ENCODE peak calls at places on chromosomes 4 and X, in nine cellular contexts. One of them, this sample, is unnamed.

GRCh38 chr4:113760852-113761681 is 471 bp downstream of the CAMK2D start:
- DNase-seq in colonic mucosa: peak
- DNase-seq in PC-3: peak
- DNase-seq in IMR-90: peak
- DNase-seq in neuronal stem cell: peak
- DNase-seq in fibroblast of lung: peak
- DNase-seq in HCT116: no peak
- DNase-seq in H9: peak
- DNase-seq in neural progenitor cell: peak
- DNase-seq in this sample: peak

GRCh38 chrX:144040793-144041192 is 156.9 kb downstream of the UBE2NL start:
- DNase-seq in H9: no peak
- DNase-seq in PC-3: no peak
- DNase-seq in fibroblast of lung: no peak
- DNase-seq in neuronal stem cell: no peak
- DNase-seq in colonic mucosa: no peak
- DNase-seq in IMR-90: no peak
- DNase-seq in HCT116: no peak
- DNase-seq in neural progenitor cell: no peak
- DNase-seq in this sample: no peak

GRCh38 chr4:152935138-152935537 is 985 bp upstream of the FHDC1 start:
- DNase-seq in H9: peak
- DNase-seq in PC-3: peak
- DNase-seq in HCT116: peak
- DNase-seq in fibroblast of lung: no peak
- DNase-seq in neural progenitor cell: peak
- DNase-seq in IMR-90: no peak
- DNase-seq in colonic mucosa: peak
- DNase-seq in neuronal stem cell: peak
- DNase-seq in this sample: no peak

GRCh38 chrX:47285762-47286320 is 53.0 kb downstream of the USP11 start:
- DNase-seq in neuronal stem cell: no peak
- DNase-seq in H9: no peak
- DNase-seq in neural progenitor cell: no peak
- DNase-seq in fibroblast of lung: peak
- DNase-seq in IMR-90: peak
- DNase-seq in PC-3: no peak
- DNase-seq in HCT116: no peak
- DNase-seq in colonic mucosa: no peak
- DNase-seq in this sample: peak

GRCh38 chr4:37795796-37796195 is 30.7 kb upstream of the PGM2 start:
- DNase-seq in PC-3: no peak
- DNase-seq in fibroblast of lung: no peak
- DNase-seq in H9: no peak
- DNase-seq in neural progenitor cell: no peak
- DNase-seq in IMR-90: no peak
- DNase-seq in HCT116: no peak
- DNase-seq in colonic mucosa: no peak
- DNase-seq in neuronal stem cell: no peak
- DNase-seq in this sample: no peak

GRCh38 chr4:40722576-40723161 is 27.1 kb upstream of the NSUN7 start:
- DNase-seq in H9: no peak
- DNase-seq in IMR-90: no peak
- DNase-seq in HCT116: no peak
- DNase-seq in PC-3: no peak
- DNase-seq in neuronal stem cell: no peak
- DNase-seq in neural progenitor cell: no peak
- DNase-seq in colonic mucosa: peak
- DNase-seq in fibroblast of lung: no peak
- DNase-seq in this sample: no peak

GRCh38 chr4:68907230-68907629 is 44.4 kb downstream of the UGT2A3 start:
- DNase-seq in colonic mucosa: no peak
- DNase-seq in fibroblast of lung: peak
- DNase-seq in neuronal stem cell: no peak
- DNase-seq in neural progenitor cell: no peak
- DNase-seq in IMR-90: no peak
- DNase-seq in HCT116: no peak
- DNase-seq in H9: no peak
- DNase-seq in PC-3: no peak
- DNase-seq in this sample: no peak

GRCh38 chr4:148112231-148112982 is 329.8 kb downstream of the NR3C2 start:
- DNase-seq in H9: no peak
- DNase-seq in HCT116: no peak
- DNase-seq in neuronal stem cell: no peak
- DNase-seq in IMR-90: peak
- DNase-seq in PC-3: no peak
- DNase-seq in neural progenitor cell: no peak
- DNase-seq in colonic mucosa: no peak
- DNase-seq in fibroblast of lung: peak
- DNase-seq in this sample: peak

GRCh38 chrX:5086388-5086787 is 1142.3 kb downstream of the NLGN4X start:
- DNase-seq in neural progenitor cell: no peak
- DNase-seq in colonic mucosa: no peak
- DNase-seq in neuronal stem cell: no peak
- DNase-seq in H9: no peak
- DNase-seq in fibroblast of lung: peak
- DNase-seq in PC-3: peak
- DNase-seq in HCT116: no peak
- DNase-seq in IMR-90: no peak
- DNase-seq in this sample: no peak

GRCh38 chr4:163875327-163875726 is 380.8 kb downstream of the TMA16 start:
- DNase-seq in IMR-90: no peak
- DNase-seq in fibroblast of lung: no peak
- DNase-seq in neural progenitor cell: no peak
- DNase-seq in neuronal stem cell: no peak
- DNase-seq in HCT116: no peak
- DNase-seq in H9: no peak
- DNase-seq in PC-3: no peak
- DNase-seq in colonic mucosa: no peak
- DNase-seq in this sample: no peak

GRCh38 chr4:24991015-24991414 is 39.7 kb downstream of the LGI2 start:
- DNase-seq in fibroblast of lung: peak
- DNase-seq in HCT116: no peak
- DNase-seq in H9: no peak
- DNase-seq in IMR-90: peak
- DNase-seq in neural progenitor cell: no peak
- DNase-seq in PC-3: peak
- DNase-seq in colonic mucosa: no peak
- DNase-seq in neuronal stem cell: no peak
- DNase-seq in this sample: peak

GRCh38 chr4:83484500-83485431 is at the start of gene ABRAXAS1:
- DNase-seq in neural progenitor cell: peak
- DNase-seq in neuronal stem cell: peak
- DNase-seq in colonic mucosa: peak
- DNase-seq in IMR-90: peak
- DNase-seq in fibroblast of lung: peak
- DNase-seq in H9: peak
- DNase-seq in HCT116: peak
- DNase-seq in PC-3: peak
- DNase-seq in this sample: peak

GRCh38 chr4:54439831-54440243 is 210.7 kb downstream of the PDGFRA start:
- DNase-seq in neural progenitor cell: peak
- DNase-seq in HCT116: no peak
- DNase-seq in neuronal stem cell: peak
- DNase-seq in H9: no peak
- DNase-seq in colonic mucosa: peak
- DNase-seq in fibroblast of lung: peak
- DNase-seq in PC-3: peak
- DNase-seq in IMR-90: peak
- DNase-seq in this sample: peak

GRCh38 chr4:76723916-76724315 is 174.0 kb downstream of the SOWAHB start:
- DNase-seq in H9: no peak
- DNase-seq in IMR-90: peak
- DNase-seq in HCT116: peak
- DNase-seq in fibroblast of lung: peak
- DNase-seq in neural progenitor cell: peak
- DNase-seq in colonic mucosa: no peak
- DNase-seq in PC-3: peak
- DNase-seq in neuronal stem cell: peak
- DNase-seq in this sample: peak
- H3K9ac ChIP-seq in H9: no peak
- H3K9ac ChIP-seq in IMR-90: no peak
- H3K9ac ChIP-seq in HCT116: peak
- H3K9ac ChIP-seq in fibroblast of lung: no peak
- H3K9ac ChIP-seq in neural progenitor cell: no peak
- H3K9ac ChIP-seq in colonic mucosa: no peak
- H3K9ac ChIP-seq in PC-3: no peak
- H3K9ac ChIP-seq in neuronal stem cell: no peak
- H3K9ac ChIP-seq in this sample: peak

GRCh38 chr4:107094332-107094731 is 58.2 kb upstream of the DKK2 start:
- DNase-seq in HCT116: peak
- DNase-seq in H9: peak
- DNase-seq in IMR-90: peak
- DNase-seq in PC-3: peak
- DNase-seq in neuronal stem cell: no peak
- DNase-seq in neural progenitor cell: no peak
- DNase-seq in colonic mucosa: no peak
- DNase-seq in fibroblast of lung: peak
- DNase-seq in this sample: peak

GRCh38 chr4:107094976-107095375 is 58.9 kb upstream of the DKK2 start:
- DNase-seq in PC-3: no peak
- DNase-seq in H9: no peak
- DNase-seq in fibroblast of lung: no peak
- DNase-seq in neuronal stem cell: no peak
- DNase-seq in colonic mucosa: no peak
- DNase-seq in IMR-90: no peak
- DNase-seq in HCT116: no peak
- DNase-seq in neural progenitor cell: no peak
- DNase-seq in this sample: no peak

GRCh38 chr4:107098403-107098802 is 62.3 kb upstream of the DKK2 start:
- DNase-seq in PC-3: no peak
- DNase-seq in H9: peak
- DNase-seq in neuronal stem cell: no peak
- DNase-seq in HCT116: no peak
- DNase-seq in neural progenitor cell: peak
- DNase-seq in IMR-90: no peak
- DNase-seq in colonic mucosa: no peak
- DNase-seq in fibroblast of lung: no peak
- DNase-seq in this sample: no peak
- H3K9ac ChIP-seq in PC-3: no peak
- H3K9ac ChIP-seq in H9: no peak
- H3K9ac ChIP-seq in neuronal stem cell: peak
- H3K9ac ChIP-seq in HCT116: no peak
- H3K9ac ChIP-seq in neural progenitor cell: no peak
- H3K9ac ChIP-seq in IMR-90: no peak
- H3K9ac ChIP-seq in colonic mucosa: no peak
- H3K9ac ChIP-seq in fibroblast of lung: no peak
- H3K9ac ChIP-seq in this sample: no peak

DNA sequence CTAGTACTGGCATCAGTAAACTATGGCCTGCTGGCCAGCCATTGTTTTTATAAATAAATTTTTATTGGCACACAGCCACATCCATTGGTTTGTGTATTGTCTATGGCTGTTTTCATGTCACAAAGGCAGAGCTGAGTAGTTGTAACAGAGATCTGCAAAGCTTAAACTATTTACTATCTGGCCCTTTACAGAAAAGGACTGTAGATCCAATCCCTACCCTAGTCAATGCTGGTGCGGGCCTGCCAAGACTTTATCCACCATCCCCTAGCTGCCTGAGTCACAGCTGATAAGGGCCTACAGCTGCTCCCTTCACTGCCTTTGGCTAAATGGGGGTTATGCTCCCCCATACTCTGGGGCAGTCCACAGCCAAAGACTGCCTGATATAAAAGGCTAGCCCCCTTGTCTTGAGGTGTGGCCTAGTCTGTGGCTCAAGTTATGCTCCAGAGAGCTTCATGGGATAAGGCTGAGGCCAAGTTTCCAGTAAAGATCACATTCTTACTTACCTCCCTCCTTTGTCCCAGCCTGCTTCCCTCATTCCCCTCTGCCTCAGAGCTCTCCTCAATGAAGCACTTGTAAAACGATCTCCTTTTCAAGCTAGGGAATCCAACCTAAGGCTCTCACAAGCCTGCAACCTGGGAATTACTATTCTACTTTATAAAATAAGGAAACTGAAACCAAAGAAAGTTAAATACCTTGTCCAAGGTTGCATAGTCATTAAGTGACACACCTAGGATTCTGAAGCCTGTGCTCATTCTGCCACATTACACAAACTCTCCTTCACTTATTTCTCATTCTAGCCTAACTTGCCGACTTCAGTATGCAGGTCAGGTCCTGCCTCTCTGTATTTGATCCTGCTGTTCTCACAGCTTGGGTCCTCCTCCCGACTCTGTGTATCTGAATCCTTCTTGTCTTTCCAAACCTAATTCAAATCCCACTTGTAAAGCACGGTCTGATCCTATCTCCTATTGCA is 20.7 kb downstream of the ACE2 start:
- DNase-seq in colonic mucosa: no peak
- DNase-seq in neuronal stem cell: no peak
- DNase-seq in H9: no peak
- DNase-seq in fibroblast of lung: peak
- DNase-seq in neural progenitor cell: peak
- DNase-seq in HCT116: no peak
- DNase-seq in PC-3: no peak
- DNase-seq in IMR-90: peak
- DNase-seq in this sample: no peak
- H3K9ac ChIP-seq in colonic mucosa: no peak
- H3K9ac ChIP-seq in neuronal stem cell: no peak
- H3K9ac ChIP-seq in H9: no peak
- H3K9ac ChIP-seq in fibroblast of lung: no peak
- H3K9ac ChIP-seq in neural progenitor cell: no peak
- H3K9ac ChIP-seq in HCT116: no peak
- H3K9ac ChIP-seq in PC-3: no peak
- H3K9ac ChIP-seq in IMR-90: no peak
- H3K9ac ChIP-seq in this sample: no peak

GRCh38 chrX:153728095-153728494 is 3.4 kb downstream of the ABCD1 start:
- DNase-seq in fibroblast of lung: no peak
- DNase-seq in neural progenitor cell: no peak
- DNase-seq in H9: no peak
- DNase-seq in PC-3: no peak
- DNase-seq in IMR-90: no peak
- DNase-seq in colonic mucosa: no peak
- DNase-seq in neuronal stem cell: no peak
- DNase-seq in HCT116: no peak
- DNase-seq in this sample: no peak

GRCh38 chrX:153725832-153726285 is 1.2 kb downstream of the ABCD1 start:
- DNase-seq in H9: no peak
- DNase-seq in neuronal stem cell: no peak
- DNase-seq in PC-3: peak
- DNase-seq in IMR-90: no peak
- DNase-seq in neural progenitor cell: no peak
- DNase-seq in HCT116: no peak
- DNase-seq in colonic mucosa: no peak
- DNase-seq in fibroblast of lung: no peak
- DNase-seq in this sample: peak

GRCh38 chrX:153725039-153725831 is 579 bp downstream of the ABCD1 start:
- DNase-seq in neural progenitor cell: peak
- DNase-seq in PC-3: peak
- DNase-seq in colonic mucosa: no peak
- DNase-seq in neuronal stem cell: no peak
- DNase-seq in IMR-90: no peak
- DNase-seq in H9: no peak
- DNase-seq in HCT116: no peak
- DNase-seq in fibroblast of lung: no peak
- DNase-seq in this sample: no peak

GRCh38 chrX:153727108-153727931 is 2.7 kb downstream of the ABCD1 start:
- DNase-seq in neuronal stem cell: no peak
- DNase-seq in H9: no peak
- DNase-seq in neural progenitor cell: no peak
- DNase-seq in colonic mucosa: peak
- DNase-seq in IMR-90: no peak
- DNase-seq in HCT116: no peak
- DNase-seq in fibroblast of lung: peak
- DNase-seq in PC-3: peak
- DNase-seq in this sample: peak

GRCh38 chrX:153726286-153727107 is 1.8 kb downstream of the ABCD1 start:
- DNase-seq in fibroblast of lung: peak
- DNase-seq in PC-3: peak
- DNase-seq in neuronal stem cell: peak
- DNase-seq in H9: peak
- DNase-seq in neural progenitor cell: peak
- DNase-seq in HCT116: no peak
- DNase-seq in colonic mucosa: peak
- DNase-seq in IMR-90: peak
- DNase-seq in this sample: peak
- H3K9ac ChIP-seq in fibroblast of lung: peak
- H3K9ac ChIP-seq in PC-3: peak
- H3K9ac ChIP-seq in neuronal stem cell: no peak
- H3K9ac ChIP-seq in H9: no peak
- H3K9ac ChIP-seq in neural progenitor cell: no peak
- H3K9ac ChIP-seq in HCT116: peak
- H3K9ac ChIP-seq in colonic mucosa: peak
- H3K9ac ChIP-seq in IMR-90: peak
- H3K9ac ChIP-seq in this sample: peak